ENCODE peak calls at places on chromosomes 5 and 9, in seven cellular contexts. A is transverse colon, D is ovary, P is A549, O is H1, R is breast epithelium, B is uterus. Y is an unnamed sample.

GRCh38 chr9:70419546-70420266 is 5.2 kb upstream of the KLF9 start:
- DNase-seq in D (peak), B (peak), A (peak), P (peak), O (peak), R (peak), Y (peak)

GRCh38 chr5:151251001-151251551 is 1.9 kb upstream of the GM2A start:
- DNase-seq in P (no peak), O (no peak), B (no peak), D (no peak), R (no peak), A (peak), Y (peak)

GRCh38 chr5:131640043-131640856 is 5.2 kb upstream of the RAPGEF6 start:
- DNase-seq in B (no peak), A (no peak), P (no peak), D (no peak), O (no peak), R (no peak), Y (no peak)

GRCh38 chr5:367358-368130 is 46.0 kb downstream of the AHRR start:
- DNase-seq in D (no peak), B (no peak), P (no peak), O (peak), R (peak), A (peak), Y (no peak)

GRCh38 chr9:14099737-14100136 is 214.2 kb downstream of the NFIB start:
- DNase-seq in P (no peak), R (no peak), B (no peak), D (no peak), O (no peak), A (no peak), Y (no peak)

GRCh38 chr9:120152295-120152694 is 427.7 kb downstream of the CDK5RAP2 start:
- DNase-seq in B (no peak), R (no peak), D (no peak), A (no peak), O (peak), P (no peak), Y (no peak)

GRCh38 chr9:6080154-6080716 is 64.8 kb upstream of the RANBP6 start:
- DNase-seq in R (peak), P (peak), O (peak), B (peak), D (peak), A (peak), Y (peak)

GRCh38 chr9:135745189-135745588 is 43.2 kb downstream of the KCNT1 start:
- DNase-seq in R (no peak), B (no peak), P (no peak), O (no peak), D (no peak), A (no peak), Y (no peak)

GRCh38 chr9:31137850-31138160 is 1246.6 kb upstream of the ACO1 start:
- DNase-seq in R (no peak), A (no peak), D (no peak), O (no peak), P (no peak), B (no peak), Y (no peak)

GRCh38 chr9:120478208-120478607 is 101.8 kb downstream of the CDK5RAP2 start:
- DNase-seq in B (no peak), R (no peak), O (no peak), P (no peak), A (peak), D (no peak), Y (no peak)

GRCh38 chr5:14628346-14628745 is 36.2 kb upstream of the OTULIN start:
- DNase-seq in A (no peak), P (peak), R (no peak), D (peak), O (peak), B (no peak), Y (no peak)

GRCh38 chr9:111825468-111826145 is 30.9 kb upstream of the SHOC1 start:
- DNase-seq in P (no peak), A (no peak), D (no peak), O (no peak), B (no peak), R (no peak), Y (no peak)

GRCh38 chr9:130407916-130408659 is 36.7 kb upstream of the ASS1 start:
- DNase-seq in R (no peak), O (no peak), D (no peak), A (no peak), P (no peak), B (no peak), Y (no peak)

GRCh38 chr5:168916266-168916665 is 337.1 kb upstream of the PANK3 start:
- DNase-seq in P (no peak), D (peak), A (peak), O (peak), R (no peak), B (peak), Y (peak)

GRCh38 chr9:98584059-98584458 is 124.7 kb downstream of the GABBR2 start:
- DNase-seq in O (no peak), D (no peak), B (no peak), A (no peak), P (no peak), R (no peak), Y (no peak)

GRCh38 chr5:72154076-72154756 is 46.9 kb downstream of the MAP1B start:
- DNase-seq in P (no peak), D (no peak), A (no peak), B (no peak), O (no peak), R (no peak), Y (no peak)

GRCh38 chr9:28249424-28249823 is 676.1 kb upstream of the C9orf72 start:
- DNase-seq in D (no peak), P (no peak), A (no peak), O (no peak), R (no peak), B (no peak), Y (no peak)

DNA sequence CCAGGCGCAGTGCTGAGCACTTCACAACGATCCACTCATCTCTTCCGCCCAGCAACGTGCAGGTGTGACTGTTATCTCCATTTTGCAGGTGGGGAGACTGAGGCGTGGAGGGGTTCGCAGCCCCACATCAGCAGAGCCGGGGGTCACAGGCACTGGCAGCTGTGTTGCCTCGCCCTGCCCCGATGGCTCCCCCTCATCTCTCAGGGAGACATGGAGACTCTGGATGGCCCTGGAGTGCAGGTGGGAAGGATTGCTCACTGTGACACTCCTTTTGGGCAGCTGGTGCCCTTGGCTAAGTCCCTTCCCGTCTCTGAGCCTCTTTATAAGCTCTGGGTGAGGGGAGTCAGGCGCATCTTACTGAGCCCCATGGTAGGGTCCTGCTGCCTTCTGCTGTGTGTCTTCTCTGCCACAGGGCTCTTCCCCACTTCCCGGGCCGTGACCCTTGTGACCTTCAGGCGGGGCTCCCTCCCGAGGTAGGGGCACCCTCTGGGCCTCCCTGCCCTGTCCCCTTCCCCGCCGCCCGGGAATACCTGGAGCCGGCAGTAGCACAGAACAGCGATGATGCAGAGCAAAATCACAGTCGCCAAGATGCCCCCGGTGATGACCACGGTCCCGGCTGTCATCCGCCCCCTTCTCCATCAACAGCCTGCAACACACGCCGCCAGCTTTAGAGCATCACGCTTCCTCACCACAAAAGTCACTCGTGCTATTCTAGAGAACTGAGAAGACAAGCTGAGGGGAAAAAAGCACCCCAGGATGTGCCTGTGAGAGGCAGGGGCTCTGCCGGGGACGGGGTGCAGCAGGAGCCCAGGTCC is 29.4 kb downstream of the FAM163B start:
- DNase-seq in R (no peak), P (no peak), B (no peak), D (no peak), O (no peak), A (no peak), Y (no peak)
- TF ChIP-seq POLR2A in R (no peak), P (no peak), B (no peak), D (no peak), O (no peak), A (no peak), Y (no peak)

GRCh38 chr9:36676823-36677521 is 104.3 kb downstream of the MELK start:
- DNase-seq in A (no peak), D (no peak), O (no peak), P (no peak), R (no peak), B (no peak), Y (no peak)

GRCh38 chr9:36677611-36678010 is 104.9 kb downstream of the MELK start:
- DNase-seq in D (no peak), P (no peak), B (no peak), R (no peak), O (no peak), A (no peak), Y (no peak)

GRCh38 chr9:36679710-36680109 is 107.0 kb downstream of the MELK start:
- DNase-seq in A (no peak), B (no peak), O (no peak), D (no peak), R (no peak), P (no peak), Y (no peak)
- TF ChIP-seq CTCF in A (no peak), B (no peak), O (no peak), D (no peak), R (no peak), P (no peak), Y (no peak)

DNA sequence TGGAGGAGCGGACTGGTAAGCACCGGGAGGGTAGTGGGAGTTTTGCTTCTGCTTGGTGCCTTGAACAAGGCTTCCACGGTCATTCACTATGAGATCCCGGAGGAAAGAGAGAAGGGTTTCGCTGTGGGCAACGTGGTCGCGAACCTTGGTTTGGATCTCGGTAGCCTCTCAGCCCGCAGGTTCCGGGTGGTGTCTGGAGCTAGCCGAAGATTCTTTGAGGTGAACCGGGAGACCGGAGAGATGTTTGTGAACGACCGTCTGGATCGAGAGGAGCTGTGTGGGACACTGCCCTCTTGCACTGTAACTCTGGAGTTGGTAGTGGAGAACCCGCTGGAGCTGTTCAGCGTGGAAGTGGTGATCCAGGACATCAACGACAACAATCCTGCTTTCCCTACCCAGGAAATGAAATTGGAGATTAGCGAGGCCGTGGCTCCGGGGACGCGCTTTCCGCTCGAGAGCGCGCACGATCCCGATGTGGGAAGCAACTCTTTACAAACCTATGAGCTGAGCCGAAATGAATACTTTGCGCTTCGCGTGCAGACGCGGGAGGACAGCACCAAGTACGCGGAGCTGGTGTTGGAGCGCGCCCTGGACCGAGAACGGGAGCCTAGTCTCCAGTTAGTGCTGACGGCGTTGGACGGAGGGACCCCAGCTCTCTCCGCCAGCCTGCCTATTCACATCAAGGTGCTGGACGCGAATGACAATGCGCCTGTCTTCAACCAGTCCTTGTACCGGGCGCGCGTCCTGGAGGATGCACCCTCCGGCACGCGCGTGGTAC is 555 bp downstream of the PCDHGC3 start:
- DNase-seq in A (peak), D (peak), B (peak), O (peak), P (peak), R (peak), Y (peak)
- TF ChIP-seq POLR2A in A (no peak), D (no peak), B (no peak), O (no peak), P (no peak), R (no peak), Y (peak)

GRCh38 chr5:136174021-136174659 is 18.8 kb downstream of the SMIM32 start:
- DNase-seq in A (no peak), D (no peak), P (peak), B (no peak), O (no peak), R (no peak), Y (no peak)
- TF ChIP-seq CTCF in A (peak), D (peak), P (peak), B (peak), O (peak), R (peak), Y (peak)

DNA sequence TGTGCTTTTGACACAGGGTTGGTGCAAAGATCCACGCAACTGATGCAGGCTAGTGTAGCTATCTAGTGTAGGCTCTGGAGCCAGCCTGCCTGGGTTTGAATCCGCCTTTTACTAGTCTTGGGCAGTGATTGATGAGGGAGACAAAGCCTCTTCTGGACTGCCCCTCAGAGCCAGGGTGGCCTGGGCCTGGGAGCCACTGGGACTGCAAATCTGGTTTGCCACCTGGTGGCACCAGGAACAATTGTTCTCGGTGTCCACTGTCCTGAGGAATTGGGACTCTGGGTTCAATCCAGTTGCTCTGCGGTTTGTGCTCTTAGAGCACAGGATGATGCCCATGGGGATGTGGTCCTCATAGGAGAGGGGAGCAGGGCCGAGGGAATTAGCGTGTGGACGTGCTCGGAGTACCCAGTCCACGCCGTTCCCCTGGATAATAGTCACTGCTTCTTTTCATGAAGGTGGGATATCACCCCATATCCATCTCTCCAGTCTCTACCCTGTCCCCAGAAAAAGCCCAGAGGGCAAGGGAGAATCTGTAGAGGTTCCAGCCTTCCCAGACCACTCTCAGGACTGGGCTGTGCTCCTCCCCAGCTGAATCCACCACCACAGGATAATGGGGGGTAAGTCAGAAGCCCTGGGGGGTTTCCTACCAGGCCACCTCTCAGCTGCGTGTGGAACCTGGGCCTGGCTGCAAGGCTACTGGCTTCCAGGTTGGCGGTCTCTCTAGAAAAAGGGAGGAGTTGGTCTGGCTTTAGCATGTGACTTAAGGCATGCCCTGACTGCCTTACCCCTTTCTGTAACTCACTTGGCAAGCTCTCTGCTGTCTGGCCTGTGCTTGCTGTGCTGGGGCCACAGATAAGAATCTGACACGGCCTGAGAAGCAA is 1.9 kb downstream of the B4GALT7 start:
- DNase-seq in P (peak), R (no peak), O (no peak), B (no peak), D (no peak), A (no peak), Y (no peak)
- TF ChIP-seq POLR2A in P (no peak), R (no peak), O (no peak), B (no peak), D (no peak), A (no peak), Y (no peak)

GRCh38 chr9:76419782-76420380 is 25.7 kb upstream of the RFK start:
- DNase-seq in O (peak), B (no peak), R (no peak), D (no peak), A (no peak), P (peak), Y (peak)
- TF ChIP-seq CTCF in O (peak), B (no peak), R (peak), D (no peak), A (peak), P (peak), Y (peak)

GRCh38 chr9:134179918-134180785 is 15.8 kb upstream of the RNU6ATAC start:
- DNase-seq in B (no peak), D (no peak), R (no peak), A (no peak), O (no peak), P (no peak), Y (peak)

GRCh38 chr9:134179595-134179917 is 15.2 kb upstream of the RNU6ATAC start:
- DNase-seq in D (peak), P (no peak), R (no peak), A (no peak), B (no peak), O (no peak), Y (no peak)

GRCh38 chr9:134178394-134178780 is 14.0 kb upstream of the RNU6ATAC start:
- DNase-seq in P (no peak), O (no peak), R (no peak), B (no peak), A (no peak), D (no peak), Y (no peak)

GRCh38 chr9:134177624-134178393 is 13.4 kb upstream of the RNU6ATAC start:
- DNase-seq in R (no peak), O (no peak), B (peak), P (no peak), D (peak), A (no peak), Y (no peak)

DNA sequence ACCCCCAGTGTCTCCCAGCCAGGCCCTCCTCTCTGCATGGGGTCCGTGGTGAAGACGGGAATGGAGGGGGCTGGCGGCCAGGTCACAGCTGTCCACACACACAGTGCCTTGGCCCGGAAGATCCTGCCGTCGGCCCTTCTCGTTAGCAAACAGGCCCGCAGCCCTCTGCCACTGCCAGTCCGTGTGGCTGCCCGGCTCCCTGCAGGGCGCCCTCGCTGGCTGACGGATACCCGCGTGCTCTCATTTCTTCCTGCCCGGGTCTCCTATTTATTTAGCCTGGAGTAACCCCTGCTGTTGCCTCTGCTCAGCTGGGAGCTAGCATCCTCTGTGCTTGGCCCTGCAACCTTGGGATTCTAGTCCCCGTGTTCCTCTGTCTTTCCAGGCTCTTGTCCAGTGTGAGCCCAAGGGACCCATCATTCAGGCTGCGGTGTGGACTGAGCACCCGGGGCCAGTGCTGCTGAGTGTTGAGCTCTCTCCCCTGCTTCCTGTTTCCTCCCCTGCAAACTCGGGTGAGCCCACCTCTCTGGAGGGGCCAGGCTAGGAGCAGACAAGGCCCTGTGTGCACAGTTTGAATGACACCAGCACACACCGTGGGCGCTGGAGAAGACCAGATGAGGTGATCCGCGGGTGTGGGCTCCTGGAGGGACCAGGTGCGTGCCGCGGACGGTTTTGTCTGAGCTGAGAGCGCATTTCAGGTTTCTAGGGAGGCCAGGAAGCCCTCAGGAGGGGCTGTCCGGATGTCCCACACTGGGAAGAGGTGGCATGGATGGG is 14.6 kb upstream of the RNU6ATAC start:
- DNase-seq in O (no peak), P (no peak), D (peak), A (peak), R (peak), B (peak), Y (peak)
- TF ChIP-seq POLR2A in O (no peak), P (no peak), D (no peak), A (no peak), R (no peak), B (no peak), Y (no peak)

DNA sequence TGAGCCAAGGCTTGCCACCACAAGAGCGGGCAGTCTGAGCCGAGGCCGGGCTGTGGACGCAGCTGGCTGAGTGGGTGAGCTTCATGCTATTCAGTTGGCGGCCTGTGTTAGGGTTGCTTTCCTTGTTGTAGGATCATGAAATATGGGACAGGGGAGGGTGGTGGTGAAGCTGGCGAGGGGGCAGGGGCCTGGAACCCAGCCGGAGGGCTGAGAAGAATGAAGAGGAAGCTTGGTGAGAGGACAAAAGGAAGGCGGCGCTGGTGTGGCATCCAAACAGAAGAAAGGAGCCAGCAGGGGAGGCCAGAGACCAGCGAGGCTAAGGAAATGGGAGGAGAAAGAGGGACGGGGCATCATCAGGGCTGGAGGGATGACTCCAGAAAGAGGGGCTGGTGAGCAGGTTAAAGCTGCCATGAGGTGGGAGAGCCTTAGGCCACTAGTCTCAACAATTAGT is 18.3 kb downstream of the RALGPS1 start:
- DNase-seq in B (no peak), P (no peak), D (no peak), A (no peak), R (no peak), O (no peak), Y (no peak)
- TF ChIP-seq CTCF in B (no peak), P (no peak), D (no peak), A (no peak), R (no peak), O (peak), Y (no peak)

GRCh38 chr9:100098887-100099721 is at the start of the genes ERP44 and INVS:
- DNase-seq in P (peak), A (peak), D (peak), O (peak), R (peak), B (peak), Y (peak)
- TF ChIP-seq POLR2A in P (peak), A (peak), D (peak), O (peak), R (peak), B (no peak), Y (peak)